ENCODE peak calls at places on chromosomes 11 and 22, in six cellular contexts. One of them, this sample, is unnamed.

GRCh38 chr11:93936416-93936815 is 84.7 kb upstream of the HEPHL1 start:
- DNase-seq in MM.1S: no peak
- DNase-seq in AG04450: no peak
- DNase-seq in PC-3: peak
- DNase-seq in heart right ventricle: no peak
- DNase-seq in ovary: no peak
- DNase-seq in this sample: no peak

GRCh38 chr22:33129621-33130020 is 71.4 kb upstream of the SYN3 start:
- DNase-seq in MM.1S: no peak
- DNase-seq in AG04450: no peak
- DNase-seq in PC-3: no peak
- DNase-seq in heart right ventricle: no peak
- DNase-seq in ovary: no peak
- DNase-seq in this sample: no peak

GRCh38 chr11:119832132-119832531 is 103.1 kb upstream of the NECTIN1 start:
- DNase-seq in MM.1S: no peak
- DNase-seq in AG04450: no peak
- DNase-seq in PC-3: no peak
- DNase-seq in heart right ventricle: no peak
- DNase-seq in ovary: no peak
- DNase-seq in this sample: no peak

GRCh38 chr11:132077416-132077815 is 707.0 kb downstream of the NTM start:
- DNase-seq in MM.1S: no peak
- DNase-seq in AG04450: no peak
- DNase-seq in PC-3: no peak
- DNase-seq in heart right ventricle: no peak
- DNase-seq in ovary: no peak
- DNase-seq in this sample: no peak

GRCh38 chr22:47200273-47201051 is 438.0 kb downstream of the TBC1D22A start:
- DNase-seq in MM.1S: no peak
- DNase-seq in AG04450: no peak
- DNase-seq in PC-3: no peak
- DNase-seq in heart right ventricle: no peak
- DNase-seq in ovary: peak
- DNase-seq in this sample: no peak

GRCh38 chr11:7597620-7598019 is 75.7 kb downstream of the CYB5R2 start:
- DNase-seq in MM.1S: no peak
- DNase-seq in AG04450: no peak
- DNase-seq in PC-3: peak
- DNase-seq in heart right ventricle: no peak
- DNase-seq in ovary: no peak
- DNase-seq in this sample: no peak

GRCh38 chr11:123020968-123021367 is 39.3 kb upstream of the BSX start:
- DNase-seq in MM.1S: peak
- DNase-seq in AG04450: peak
- DNase-seq in PC-3: peak
- DNase-seq in heart right ventricle: no peak
- DNase-seq in ovary: no peak
- DNase-seq in this sample: peak

GRCh38 chr11:113670830-113671215 is 35.3 kb downstream of the TMPRSS5 start:
- DNase-seq in MM.1S: no peak
- DNase-seq in AG04450: no peak
- DNase-seq in PC-3: no peak
- DNase-seq in heart right ventricle: no peak
- DNase-seq in ovary: no peak
- DNase-seq in this sample: no peak

GRCh38 chr11:41189711-41190477 is 269.6 kb downstream of the LRRC4C start:
- DNase-seq in MM.1S: no peak
- DNase-seq in AG04450: no peak
- DNase-seq in PC-3: no peak
- DNase-seq in heart right ventricle: no peak
- DNase-seq in ovary: no peak
- DNase-seq in this sample: no peak

GRCh38 chr11:128804481-128804880 is 62.6 kb downstream of the KCNJ1 start:
- DNase-seq in MM.1S: no peak
- DNase-seq in AG04450: no peak
- DNase-seq in PC-3: no peak
- DNase-seq in heart right ventricle: no peak
- DNase-seq in ovary: no peak
- DNase-seq in this sample: no peak

GRCh38 chr11:57515332-57516060 is at the start of gene SLC43A1:
- DNase-seq in MM.1S: peak
- DNase-seq in AG04450: no peak
- DNase-seq in PC-3: peak
- DNase-seq in heart right ventricle: peak
- DNase-seq in ovary: peak
- DNase-seq in this sample: peak
- TF ChIP-seq CTCF in MM.1S: no peak
- TF ChIP-seq CTCF in AG04450: no peak
- TF ChIP-seq CTCF in PC-3: peak
- TF ChIP-seq CTCF in heart right ventricle: peak
- TF ChIP-seq CTCF in ovary: no peak
- TF ChIP-seq CTCF in this sample: no peak

GRCh38 chr11:20387262-20388095 is at the start of gene PRMT3:
- DNase-seq in MM.1S: peak
- DNase-seq in AG04450: peak
- DNase-seq in PC-3: peak
- DNase-seq in heart right ventricle: peak
- DNase-seq in ovary: peak
- DNase-seq in this sample: peak
- TF ChIP-seq CTCF in MM.1S: peak
- TF ChIP-seq CTCF in AG04450: no peak
- TF ChIP-seq CTCF in PC-3: peak
- TF ChIP-seq CTCF in heart right ventricle: no peak
- TF ChIP-seq CTCF in ovary: peak
- TF ChIP-seq CTCF in this sample: no peak

DNA sequence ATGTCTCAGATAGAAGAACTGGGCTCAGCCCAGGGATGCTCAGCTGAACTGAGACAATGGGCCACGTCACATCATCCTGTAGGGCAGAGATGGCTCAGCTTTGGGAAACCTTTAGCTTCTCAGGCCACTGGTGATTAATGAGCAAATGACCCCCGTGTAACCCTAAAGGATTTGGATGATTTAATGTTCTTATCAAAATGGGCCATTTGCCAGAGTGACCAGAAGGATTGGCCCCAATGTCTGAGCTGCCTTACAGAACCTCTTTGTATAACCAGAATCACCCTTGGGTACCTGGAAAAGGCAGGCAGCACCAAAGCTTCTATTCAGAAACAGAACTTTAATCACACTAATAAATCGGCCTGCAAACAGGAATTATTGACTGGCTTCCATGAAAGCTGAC is 73.6 kb downstream of the ABTB2 start:
- DNase-seq in MM.1S: no peak
- DNase-seq in AG04450: no peak
- DNase-seq in PC-3: no peak
- DNase-seq in heart right ventricle: no peak
- DNase-seq in ovary: no peak
- DNase-seq in this sample: no peak
- TF ChIP-seq CTCF in MM.1S: no peak
- TF ChIP-seq CTCF in AG04450: no peak
- TF ChIP-seq CTCF in PC-3: no peak
- TF ChIP-seq CTCF in heart right ventricle: no peak
- TF ChIP-seq CTCF in ovary: no peak
- TF ChIP-seq CTCF in this sample: no peak

DNA sequence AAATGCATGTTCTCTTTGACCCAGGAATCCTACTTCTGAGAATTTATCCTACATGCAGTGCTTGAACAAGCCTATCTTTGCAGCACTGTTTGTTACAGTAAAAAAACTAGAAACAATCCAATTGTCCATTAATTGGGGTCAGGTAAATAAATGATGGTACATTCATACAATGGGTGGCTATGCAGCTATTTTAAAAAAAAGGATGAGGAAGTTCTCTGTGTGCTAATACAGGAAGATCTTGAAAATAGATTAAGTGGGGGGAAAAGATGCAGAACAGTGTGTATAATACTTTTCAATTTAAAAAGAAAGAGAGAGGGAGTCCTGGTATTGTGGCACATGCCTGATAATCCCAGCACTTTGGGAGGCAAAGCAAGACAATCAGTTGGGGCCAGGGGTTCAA is 9.5 kb upstream of the CREB3L1 start:
- DNase-seq in MM.1S: no peak
- DNase-seq in AG04450: no peak
- DNase-seq in PC-3: no peak
- DNase-seq in heart right ventricle: no peak
- DNase-seq in ovary: no peak
- DNase-seq in this sample: no peak
- TF ChIP-seq CTCF in MM.1S: no peak
- TF ChIP-seq CTCF in AG04450: no peak
- TF ChIP-seq CTCF in PC-3: no peak
- TF ChIP-seq CTCF in heart right ventricle: no peak
- TF ChIP-seq CTCF in ovary: no peak
- TF ChIP-seq CTCF in this sample: no peak

GRCh38 chr11:81444306-81444705 is 1289.4 kb downstream of the FAM181B start:
- DNase-seq in MM.1S: peak
- DNase-seq in AG04450: no peak
- DNase-seq in PC-3: no peak
- DNase-seq in heart right ventricle: no peak
- DNase-seq in ovary: no peak
- DNase-seq in this sample: no peak
- TF ChIP-seq CTCF in MM.1S: peak
- TF ChIP-seq CTCF in AG04450: no peak
- TF ChIP-seq CTCF in PC-3: no peak
- TF ChIP-seq CTCF in heart right ventricle: peak
- TF ChIP-seq CTCF in ovary: no peak
- TF ChIP-seq CTCF in this sample: no peak

GRCh38 chr11:106974831-106975230 is 43.4 kb downstream of the GUCY1A2 start:
- DNase-seq in MM.1S: no peak
- DNase-seq in AG04450: no peak
- DNase-seq in PC-3: no peak
- DNase-seq in heart right ventricle: no peak
- DNase-seq in ovary: no peak
- DNase-seq in this sample: no peak
- TF ChIP-seq CTCF in MM.1S: no peak
- TF ChIP-seq CTCF in AG04450: peak
- TF ChIP-seq CTCF in PC-3: no peak
- TF ChIP-seq CTCF in heart right ventricle: no peak
- TF ChIP-seq CTCF in ovary: no peak
- TF ChIP-seq CTCF in this sample: no peak

GRCh38 chr11:65781152-65781961 is 581 bp upstream of the AP5B1 start:
- DNase-seq in MM.1S: no peak
- DNase-seq in AG04450: no peak
- DNase-seq in PC-3: peak
- DNase-seq in heart right ventricle: no peak
- DNase-seq in ovary: peak
- DNase-seq in this sample: no peak
- TF ChIP-seq CTCF in MM.1S: no peak
- TF ChIP-seq CTCF in AG04450: no peak
- TF ChIP-seq CTCF in PC-3: peak
- TF ChIP-seq CTCF in heart right ventricle: peak
- TF ChIP-seq CTCF in ovary: peak
- TF ChIP-seq CTCF in this sample: peak

GRCh38 chr11:68021167-68021787 is 9.2 kb upstream of the NDUFS8 start:
- DNase-seq in MM.1S: peak
- DNase-seq in AG04450: no peak
- DNase-seq in PC-3: peak
- DNase-seq in heart right ventricle: no peak
- DNase-seq in ovary: no peak
- DNase-seq in this sample: no peak
- TF ChIP-seq CTCF in MM.1S: peak
- TF ChIP-seq CTCF in AG04450: no peak
- TF ChIP-seq CTCF in PC-3: peak
- TF ChIP-seq CTCF in heart right ventricle: no peak
- TF ChIP-seq CTCF in ovary: no peak
- TF ChIP-seq CTCF in this sample: no peak

GRCh38 chr11:62602141-62603071 is 741 bp upstream of the MTA2 start:
- DNase-seq in MM.1S: no peak
- DNase-seq in AG04450: no peak
- DNase-seq in PC-3: peak
- DNase-seq in heart right ventricle: peak
- DNase-seq in ovary: peak
- DNase-seq in this sample: peak
- TF ChIP-seq CTCF in MM.1S: no peak
- TF ChIP-seq CTCF in AG04450: no peak
- TF ChIP-seq CTCF in PC-3: no peak
- TF ChIP-seq CTCF in heart right ventricle: peak
- TF ChIP-seq CTCF in ovary: no peak
- TF ChIP-seq CTCF in this sample: no peak

This sample was measured in GM13976.